ENCODE peak calls at places on chromosomes 16 and 17, in ten cellular contexts. J is esophagus squamous epithelium; W is small intestine; S is left ventricle myocardium inferior; H is prostate gland; G is thoracic aorta; Y is CD4-positive, CD25-positive, alpha-beta regulatory T cell; R is tibial artery; N is fibroblast of lung; T is breast epithelium. V is an unnamed sample. For H3K4me1, the result is how much of the 10 kb centered on the place peaks cover.

GRCh38 chr17:78128616-78129384 is at the start of gene TMC6:
- DNase-seq in J (no peak), W (peak), S (no peak), H (peak), G (no peak), Y (peak), R (no peak), N (no peak), T (peak), V (peak)

GRCh38 chr16:5836979-5837670 is 739.5 kb upstream of the EEF2KMT start:
- DNase-seq in J (no peak), W (no peak), S (no peak), H (no peak), G (no peak), Y (no peak), R (no peak), N (peak), T (no peak), V (no peak)

GRCh38 chr17:81272616-81273015 is 22.5 kb downstream of the SLC38A10 start:
- DNase-seq in J (no peak), W (no peak), S (no peak), H (peak), G (no peak), Y (no peak), R (no peak), N (no peak), T (peak), V (no peak)

GRCh38 chr17:81695801-81696200 is 7.4 kb upstream of the MRPL12 start:
- DNase-seq in J (no peak), W (no peak), S (no peak), H (no peak), G (no peak), Y (no peak), R (no peak), N (no peak), T (no peak), V (no peak)

GRCh38 chr17:5838661-5839300 is 231.4 kb upstream of the WSCD1 start:
- DNase-seq in J (no peak), W (no peak), S (no peak), H (no peak), G (no peak), Y (no peak), R (no peak), N (no peak), T (no peak), V (no peak)

GRCh38 chr16:23855010-23855409 is 19.2 kb downstream of the PRKCB start:
- DNase-seq in J (no peak), W (no peak), S (no peak), H (no peak), G (no peak), Y (no peak), R (no peak), N (no peak), T (no peak), V (no peak)

GRCh38 chr16:27314161-27314723 is 468 bp downstream of the IL4R start:
- DNase-seq in J (no peak), W (peak), S (peak), H (no peak), G (peak), Y (peak), R (peak), N (peak), T (peak), V (peak)

GRCh38 chr17:8489841-8490240 is 54.2 kb downstream of the NDEL1 start:
- DNase-seq in J (no peak), W (no peak), S (no peak), H (no peak), G (no peak), Y (no peak), R (no peak), N (peak), T (no peak), V (no peak)

GRCh38 chr17:71084219-71084618 is 914.9 kb downstream of the KCNJ2 start:
- DNase-seq in J (no peak), W (peak), S (no peak), H (peak), G (no peak), Y (no peak), R (no peak), N (no peak), T (no peak), V (no peak)

GRCh38 chr16:11405331-11406176 is 60.3 kb downstream of the RMI2 start:
- DNase-seq in J (no peak), W (peak), S (no peak), H (no peak), G (no peak), Y (peak), R (no peak), N (no peak), T (no peak), V (peak)

DNA sequence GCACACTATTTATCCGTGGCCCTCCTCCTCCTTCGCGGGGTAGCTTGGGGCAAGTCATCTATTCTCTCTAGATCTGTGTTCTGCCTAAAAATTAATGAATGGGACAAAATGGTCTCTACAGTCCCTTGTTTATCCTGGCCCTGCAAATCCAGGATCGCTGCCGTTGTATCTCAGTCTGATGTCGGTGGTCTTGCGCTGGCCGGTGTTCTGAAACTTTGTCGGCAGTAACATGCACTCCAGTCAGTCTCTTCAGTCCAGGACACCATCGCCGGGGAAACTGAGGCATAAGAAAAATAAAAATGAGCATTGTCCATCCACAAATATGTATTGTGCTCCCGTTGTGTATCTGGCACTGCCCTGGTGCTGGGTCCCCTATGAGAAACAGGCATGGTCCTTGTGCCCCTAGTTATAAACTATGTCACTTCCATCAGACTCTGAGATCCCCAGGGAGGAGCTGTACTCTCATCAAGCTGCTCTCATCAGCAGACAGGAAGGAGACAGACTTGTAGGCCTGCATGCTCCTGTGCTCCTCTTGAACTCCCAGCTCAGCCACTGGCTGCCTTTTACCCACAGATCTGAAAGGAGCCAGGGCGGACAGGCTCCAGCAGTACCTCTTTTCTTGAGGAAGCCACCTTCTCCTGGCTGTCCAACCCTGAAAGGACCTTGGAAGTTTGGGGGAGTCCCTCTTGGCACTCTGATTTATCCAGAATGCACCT is 13.7 kb upstream of the CA4 start:
- DNase-seq in J (no peak), W (no peak), S (no peak), H (no peak), G (no peak), Y (no peak), R (no peak), N (no peak), T (no peak), V (peak)
- H3K4me3 ChIP-seq in J (no peak), W (no peak), S (peak), H (peak), G (peak), Y (peak), R (peak), N (no peak), T (no peak), V (peak)

GRCh38 chr17:19303367-19303776 is 59.2 kb downstream of the B9D1 start:
- DNase-seq in J (no peak), W (no peak), S (no peak), H (no peak), G (no peak), Y (no peak), R (no peak), N (peak), T (no peak), V (no peak)
- H3K4me1 ChIP-seq in J (half or more), W (under half), S (half or more), H (under half), G (under half), Y (under half), R (under half), N (under half), T (under half), V (under half)

GRCh38 chr17:27276653-27277156 is 17.2 kb upstream of the WSB1 start:
- DNase-seq in J (no peak), W (no peak), S (no peak), H (no peak), G (no peak), Y (no peak), R (no peak), N (no peak), T (no peak), V (no peak)
- H3K4me3 ChIP-seq in J (no peak), W (no peak), S (no peak), H (no peak), G (no peak), Y (no peak), R (no peak), N (no peak), T (no peak), V (no peak)

DNA sequence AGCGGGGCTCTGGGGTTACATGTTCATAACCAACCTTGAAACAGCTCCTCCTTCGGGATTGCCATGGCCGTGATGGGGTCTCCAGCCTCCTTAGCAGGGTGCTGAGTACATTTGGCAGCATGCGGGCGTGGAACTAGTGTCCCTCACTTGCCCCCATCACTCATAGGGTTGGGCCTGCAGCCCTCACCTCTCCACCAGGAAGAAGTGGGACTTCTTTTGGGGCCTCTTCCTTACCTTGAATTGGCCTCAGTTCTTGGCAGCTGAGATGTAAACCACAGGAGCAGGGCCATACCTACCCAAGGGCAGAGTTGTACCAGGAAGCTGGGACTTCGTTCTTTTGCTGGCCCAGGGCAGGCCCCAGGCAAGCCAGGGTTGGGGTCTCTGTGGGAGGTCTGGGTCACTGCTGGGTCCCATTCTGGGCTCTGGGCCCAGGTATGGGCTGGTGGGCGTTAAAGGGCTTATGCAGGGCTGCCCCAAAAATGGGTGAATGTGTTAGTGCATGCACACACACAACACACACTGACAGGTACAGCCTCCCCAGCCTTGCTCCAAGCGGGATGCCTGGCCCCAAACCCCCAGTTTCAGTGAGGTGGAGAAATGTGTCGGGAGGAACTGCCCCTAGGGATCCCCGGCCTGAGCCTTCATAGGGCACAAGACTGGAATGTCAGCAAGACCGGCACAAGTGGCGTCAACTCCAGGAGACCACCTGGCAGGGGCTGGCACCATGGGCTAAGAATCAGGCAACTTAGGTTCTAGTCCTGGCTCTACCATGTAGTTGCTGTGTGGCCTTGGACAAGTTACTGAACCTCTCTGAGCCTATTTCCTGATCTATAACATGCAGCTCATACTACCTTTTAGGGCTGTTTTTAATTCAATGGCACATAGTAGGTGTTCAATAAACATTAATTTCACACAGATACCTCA is 3.9 kb upstream of the KRT15 start:
- DNase-seq in J (no peak), W (peak), S (no peak), H (no peak), G (no peak), Y (no peak), R (no peak), N (no peak), T (peak), V (no peak)
- H3K4me1 ChIP-seq in J (half or more), W (under half), S (under half), H (under half), G (under half), Y (under half), R (under half), N (under half), T (under half), V (under half)